ENCODE peak calls at places on chromosomes 16 and 17, in seven cellular contexts. A is HepG2, J is HCT116, W is SK-N-SH, E is stomach, Z is K562, N is breast epithelium. P is an unnamed sample.

GRCh38 chr16:86854895-86855294 is 276.5 kb downstream of the FOXL1 start:
- DNase-seq in A (no peak), J (no peak), W (no peak), E (no peak), Z (no peak), N (no peak), P (no peak)

GRCh38 chr16:84643180-84643583 is 5.1 kb upstream of the KLHL36 start:
- DNase-seq in A (peak), J (no peak), W (no peak), E (peak), Z (no peak), N (no peak), P (peak)

GRCh38 chr17:78523939-78524655 is 53.1 kb downstream of the DNAH17 start:
- DNase-seq in A (no peak), J (no peak), W (no peak), E (no peak), Z (no peak), N (no peak), P (no peak)

GRCh38 chr16:1645914-1646525 is 32.1 kb upstream of the JPT2 start:
- DNase-seq in A (peak), J (no peak), W (no peak), E (no peak), Z (peak), N (no peak), P (peak)

GRCh38 chr16:3948378-3948995 is 68.0 kb upstream of the CREBBP start:
- DNase-seq in A (no peak), J (no peak), W (no peak), E (no peak), Z (no peak), N (peak), P (no peak)

GRCh38 chr17:57924677-57925076 is 30.5 kb downstream of the CUEDC1 start:
- DNase-seq in A (no peak), J (no peak), W (no peak), E (no peak), Z (no peak), N (no peak), P (no peak)

GRCh38 chr16:85564277-85565051 is 48.7 kb upstream of the GSE1 start:
- DNase-seq in A (no peak), J (no peak), W (no peak), E (no peak), Z (no peak), N (no peak), P (no peak)

GRCh38 chr16:55499951-55500350 is 8.9 kb upstream of the LPCAT2 start:
- DNase-seq in A (no peak), J (peak), W (no peak), E (no peak), Z (no peak), N (no peak), P (no peak)

GRCh38 chr17:72826602-72827001 is 265.9 kb downstream of the SLC39A11 start:
- DNase-seq in A (no peak), J (peak), W (no peak), E (no peak), Z (no peak), N (no peak), P (no peak)

GRCh38 chr17:50575581-50576210 is 15.2 kb downstream of the CACNA1G start:
- DNase-seq in A (no peak), J (no peak), W (no peak), E (no peak), Z (no peak), N (no peak), P (no peak)

GRCh38 chr17:7467498-7467897 is 11.9 kb downstream of the ZBTB4 start:
- DNase-seq in A (no peak), J (no peak), W (no peak), E (no peak), Z (no peak), N (no peak), P (no peak)

GRCh38 chr17:71188811-71189492 is 931.9 kb upstream of the SOX9 start:
- DNase-seq in A (no peak), J (peak), W (no peak), E (no peak), Z (no peak), N (no peak), P (no peak)

GRCh38 chr17:4919511-4920047 is 12.5 kb upstream of the GP1BA start:
- DNase-seq in A (no peak), J (no peak), W (no peak), E (no peak), Z (no peak), N (no peak), P (no peak)

GRCh38 chr17:78628547-78629435 is 51.6 kb upstream of the DNAH17 start:
- DNase-seq in A (no peak), J (no peak), W (no peak), E (no peak), Z (no peak), N (no peak), P (no peak)

GRCh38 chr17:14405189-14405588 is 104.3 kb downstream of the HS3ST3B1 start:
- DNase-seq in A (no peak), J (no peak), W (no peak), E (no peak), Z (no peak), N (no peak), P (no peak)

GRCh38 chr17:71516149-71516548 is 604.7 kb upstream of the SOX9 start:
- DNase-seq in A (no peak), J (no peak), W (peak), E (no peak), Z (no peak), N (no peak), P (no peak)

GRCh38 chr16:22969567-22969966 is 155.6 kb downstream of the HS3ST2 start:
- DNase-seq in A (no peak), J (no peak), W (no peak), E (no peak), Z (no peak), N (no peak), P (no peak)

GRCh38 chr16:58421029-58421428 is 28.8 kb downstream of the GINS3 start:
- DNase-seq in A (no peak), J (no peak), W (no peak), E (no peak), Z (no peak), N (no peak), P (no peak)

GRCh38 chr17:50470451-50470850 is 1.8 kb upstream of the CHAD start:
- DNase-seq in A (no peak), J (no peak), W (no peak), E (no peak), Z (no peak), N (no peak), P (peak)

GRCh38 chr16:10189861-10190390 is 7.7 kb upstream of the GRIN2A start:
- DNase-seq in A (no peak), J (no peak), W (no peak), E (no peak), Z (no peak), N (no peak), P (no peak)

GRCh38 chr17:56891751-56892150 is 22.1 kb downstream of the TRIM25 start:
- DNase-seq in A (no peak), J (no peak), W (peak), E (peak), Z (peak), N (no peak), P (no peak)

GRCh38 chr16:46844771-46845170 is 13.8 kb upstream of the C16orf87 start:
- DNase-seq in A (no peak), J (no peak), W (no peak), E (no peak), Z (no peak), N (no peak), P (no peak)

GRCh38 chr16:22625948-22626347 is 115.3 kb downstream of the NPIPB5 start:
- DNase-seq in A (no peak), J (no peak), W (no peak), E (no peak), Z (no peak), N (no peak), P (no peak)

GRCh38 chr16:69930117-69930776 is 20.9 kb upstream of the CLEC18A start:
- DNase-seq in A (peak), J (peak), W (peak), E (peak), Z (peak), N (no peak), P (peak)

GRCh38 chr17:3935140-3935542 is 18.9 kb upstream of the P2RX1 start:
- DNase-seq in A (peak), J (peak), W (peak), E (peak), Z (peak), N (peak), P (peak)

GRCh38 chr17:19315104-19315503 is 47.4 kb downstream of the B9D1 start:
- DNase-seq in A (no peak), J (no peak), W (no peak), E (no peak), Z (no peak), N (no peak), P (no peak)

GRCh38 chr17:19317359-19318095 is 45.0 kb downstream of the B9D1 start:
- DNase-seq in A (peak), J (peak), W (no peak), E (peak), Z (peak), N (no peak), P (no peak)

GRCh38 chr17:19313746-19314651 is 48.5 kb downstream of the B9D1 start:
- DNase-seq in A (no peak), J (no peak), W (no peak), E (no peak), Z (no peak), N (no peak), P (no peak)

GRCh38 chr17:19318611-19319010 is 43.9 kb downstream of the B9D1 start:
- DNase-seq in A (no peak), J (no peak), W (no peak), E (no peak), Z (no peak), N (no peak), P (no peak)

DNA sequence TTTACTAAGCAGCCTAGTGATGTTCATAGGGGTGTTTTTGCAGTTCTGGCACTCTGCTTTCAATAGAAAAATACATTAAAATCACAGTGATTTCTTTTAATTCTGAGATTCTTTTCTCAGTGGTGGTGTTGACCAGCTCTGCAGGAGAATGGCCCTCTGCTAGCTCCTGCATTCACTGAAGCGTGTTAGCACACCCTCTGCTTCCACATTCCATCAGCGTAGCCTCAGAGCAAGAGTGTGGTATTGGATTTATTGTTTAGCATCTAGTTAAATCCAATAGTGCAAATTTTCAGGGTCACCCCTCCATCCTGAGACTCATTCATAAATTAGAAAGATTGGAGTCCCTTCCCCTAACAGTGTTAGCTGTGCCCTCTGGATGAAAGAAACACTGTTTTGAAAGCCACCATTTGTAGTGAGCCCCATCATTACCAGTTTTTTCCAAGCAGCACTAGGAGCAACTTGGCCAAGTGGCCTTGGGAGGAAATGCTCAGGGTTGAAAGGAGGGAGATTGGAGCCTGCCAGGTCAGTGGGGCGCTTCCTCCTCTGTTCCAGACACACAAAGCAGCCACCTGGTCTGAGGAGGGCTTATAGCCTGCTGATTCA is 45.7 kb downstream of the B9D1 start:
- DNase-seq in A (no peak), J (no peak), W (no peak), E (no peak), Z (no peak), N (no peak), P (no peak)
- TF ChIP-seq POLR2AphosphoS5 in A (no peak), J (no peak), W (no peak), E (no peak), Z (no peak), N (no peak), P (no peak)

DNA sequence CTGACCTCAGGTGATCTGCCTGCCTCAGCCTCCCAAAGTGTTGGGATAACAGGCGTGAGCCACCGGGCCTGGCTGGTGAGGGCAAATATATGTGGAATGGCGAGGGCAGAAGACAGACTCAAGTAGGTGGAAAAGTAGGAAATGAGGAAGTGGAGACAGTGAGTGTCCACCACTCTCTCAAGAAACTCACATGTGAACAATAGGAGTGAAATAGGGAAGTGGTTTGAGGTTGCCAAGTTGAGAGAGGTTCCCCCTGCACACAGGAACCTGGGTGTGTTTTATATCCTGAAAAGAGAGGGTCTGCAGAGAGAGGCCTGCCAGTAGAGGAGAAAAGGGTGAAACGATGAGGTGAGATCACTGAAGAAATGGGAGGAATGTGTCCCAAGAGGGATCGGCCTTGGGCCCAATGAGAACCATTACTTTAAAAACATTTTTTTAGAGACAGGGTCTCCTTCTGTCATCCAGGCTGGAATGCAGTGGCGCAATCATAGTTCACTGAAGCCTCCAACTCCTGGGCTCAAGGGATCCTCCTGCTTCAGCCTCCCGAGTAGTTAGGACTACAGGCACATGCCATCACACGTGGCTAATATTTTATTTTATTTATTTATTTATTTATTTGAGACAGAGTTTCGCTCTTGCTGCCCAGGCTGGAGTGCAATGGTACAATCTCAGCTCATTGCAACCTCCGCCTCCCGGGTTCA is 17.1 kb upstream of the CORO1A start:
- DNase-seq in A (no peak), J (no peak), W (no peak), E (no peak), Z (no peak), N (no peak), P (no peak)
- TF ChIP-seq POLR2AphosphoS5 in A (no peak), J (no peak), W (no peak), E (no peak), Z (no peak), N (no peak), P (no peak)

GRCh38 chr17:74464730-74465377 is 1.6 kb upstream of the CD300A start:
- DNase-seq in A (no peak), J (no peak), W (no peak), E (no peak), Z (no peak), N (no peak), P (no peak)

GRCh38 chr17:74467221-74467951 is 952 bp downstream of the CD300A start:
- DNase-seq in A (no peak), J (no peak), W (no peak), E (peak), Z (no peak), N (no peak), P (no peak)

GRCh38 chr17:74466785-74467158 is 338 bp downstream of the CD300A start:
- DNase-seq in A (no peak), J (no peak), W (no peak), E (no peak), Z (no peak), N (no peak), P (no peak)

GRCh38 chr17:74466111-74466784 is at the start of gene CD300A:
- DNase-seq in A (no peak), J (no peak), W (no peak), E (peak), Z (no peak), N (no peak), P (no peak)

GRCh38 chr17:74465378-74466110 is 890 bp upstream of the CD300A start:
- DNase-seq in A (no peak), J (no peak), W (no peak), E (no peak), Z (no peak), N (no peak), P (no peak)
- TF ChIP-seq POLR2AphosphoS5 in A (no peak), J (no peak), W (no peak), E (no peak), Z (no peak), N (no peak), P (no peak)

GRCh38 chr17:42571435-42572225 is 4.7 kb downstream of the MLX start:
- DNase-seq in A (no peak), J (no peak), W (no peak), E (peak), Z (no peak), N (no peak), P (peak)

GRCh38 chr17:42577140-42577531 is 393 bp downstream of the PSMC3IP start:
- DNase-seq in A (no peak), J (no peak), W (no peak), E (no peak), Z (no peak), N (no peak), P (no peak)

GRCh38 chr17:42573095-42573494 is 4.4 kb downstream of the PSMC3IP start:
- DNase-seq in A (no peak), J (no peak), W (no peak), E (no peak), Z (no peak), N (no peak), P (no peak)

GRCh38 chr17:42577532-42578281 is at the start of gene PSMC3IP:
- DNase-seq in A (peak), J (peak), W (peak), E (peak), Z (peak), N (peak), P (peak)

GRCh38 chr17:42574463-42574862 is 3.1 kb downstream of the PSMC3IP start:
- DNase-seq in A (no peak), J (no peak), W (no peak), E (no peak), Z (no peak), N (no peak), P (no peak)
- TF ChIP-seq POLR2AphosphoS5 in A (no peak), J (no peak), W (no peak), E (no peak), Z (no peak), N (no peak), P (no peak)

GRCh38 chr16:79334127-79334526 is 266.4 kb downstream of the MAF start:
- DNase-seq in A (peak), J (no peak), W (no peak), E (no peak), Z (peak), N (no peak), P (no peak)

GRCh38 chr16:79336437-79337229 is 263.9 kb downstream of the MAF start:
- DNase-seq in A (no peak), J (no peak), W (no peak), E (no peak), Z (no peak), N (no peak), P (no peak)

GRCh38 chr16:79337906-79338305 is 262.6 kb downstream of the MAF start:
- DNase-seq in A (no peak), J (no peak), W (no peak), E (no peak), Z (no peak), N (no peak), P (no peak)

GRCh38 chr16:79339863-79340262 is 260.7 kb downstream of the MAF start:
- DNase-seq in A (no peak), J (no peak), W (peak), E (no peak), Z (no peak), N (no peak), P (no peak)
- TF ChIP-seq POLR2AphosphoS5 in A (no peak), J (no peak), W (no peak), E (no peak), Z (no peak), N (no peak), P (no peak)

GRCh38 chr16:67935096-67935401 is 1.6 kb downstream of the PSMB10 start:
- DNase-seq in A (no peak), J (no peak), W (peak), E (no peak), Z (no peak), N (no peak), P (no peak)

GRCh38 chr16:67935402-67936123 is 1.1 kb downstream of the PSMB10 start:
- DNase-seq in A (peak), J (peak), W (peak), E (peak), Z (peak), N (peak), P (peak)

GRCh38 chr16:67936876-67937605 is 391 bp upstream of the PSMB10 start:
- DNase-seq in A (no peak), J (no peak), W (no peak), E (peak), Z (no peak), N (no peak), P (peak)

GRCh38 chr16:67934306-67935095 is 2.1 kb downstream of the PSMB10 start:
- DNase-seq in A (no peak), J (no peak), W (peak), E (no peak), Z (peak), N (no peak), P (no peak)

DNA sequence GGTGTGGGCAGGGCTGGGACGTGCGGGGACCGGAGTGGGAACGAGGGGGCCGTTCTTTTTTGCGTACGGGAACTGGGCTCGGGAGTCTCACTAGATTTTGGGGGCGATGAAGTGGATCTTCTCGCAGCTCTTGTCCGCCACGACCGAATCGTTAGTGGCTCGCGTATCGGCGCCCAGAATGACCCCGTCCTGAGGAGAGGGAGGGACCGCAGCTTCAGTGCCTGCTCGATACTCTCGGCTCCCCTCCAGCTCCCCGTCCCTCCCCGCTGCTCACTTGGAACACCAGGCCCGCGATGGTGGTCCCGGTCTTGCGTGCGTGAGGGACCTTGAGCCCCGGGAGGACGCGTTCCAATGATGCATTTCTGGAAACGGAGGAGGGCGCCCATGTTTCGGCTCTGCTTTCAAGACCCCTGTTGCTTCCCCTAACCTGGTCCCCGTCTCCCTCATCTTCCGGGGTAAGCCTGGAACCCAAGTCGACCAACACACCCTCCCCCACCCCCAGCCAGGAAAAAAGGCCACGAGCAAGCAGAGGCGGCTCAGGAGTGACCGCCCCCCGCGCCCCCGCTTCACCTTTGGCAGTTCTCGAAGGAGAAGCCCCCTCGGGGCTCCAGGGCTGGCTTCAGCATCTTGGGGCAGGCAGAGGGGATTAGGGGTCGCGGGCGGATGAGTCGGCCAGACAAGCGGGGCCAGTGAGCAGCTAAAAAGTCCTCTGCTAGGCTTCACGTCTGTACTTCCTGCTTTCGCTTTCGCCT is at the start of gene PSMB10:
- DNase-seq in A (peak), J (no peak), W (peak), E (peak), Z (peak), N (no peak), P (peak)
- TF ChIP-seq POLR2AphosphoS5 in A (no peak), J (peak), W (no peak), E (no peak), Z (no peak), N (no peak), P (no peak)

P was measured in prostate gland.